ENCODE peak calls at places on chromosomes 12 and 14, in five cellular contexts. T, Y, W, B and X are unnamed samples.

GRCh38 chr12:124233041-124233836 is 61.7 kb upstream of the RFLNA start:
- DNase-seq in W (no peak), B (no peak), Y (no peak), T (no peak), X (no peak)

GRCh38 chr12:105485321-105485910 is 154.9 kb downstream of the C12orf75 start:
- DNase-seq in T (peak; percentile 68), Y (peak; percentile 58), W (no peak), B (no peak), X (no peak)

GRCh38 chr12:130086777-130087176 is 75.5 kb upstream of the FZD10 start:
- DNase-seq in Y (no peak), W (no peak), T (no peak), B (no peak), X (no peak)

GRCh38 chr12:71297930-71298329 is 140.1 kb upstream of the TSPAN8 start:
- DNase-seq in W (no peak), Y (no peak), T (no peak), B (no peak), X (no peak)

GRCh38 chr12:62250671-62251608 is 9.3 kb upstream of the USP15 start:
- DNase-seq in B (no peak), Y (no peak), W (no peak), T (no peak), X (no peak)

GRCh38 chr14:99572173-99572999 is 31.6 kb downstream of the CCDC85C start:
- DNase-seq in Y (no peak), B (no peak), W (no peak), T (peak; percentile 69), X (no peak)

GRCh38 chr14:24064856-24065255 is 6.5 kb upstream of the CPNE6 start:
- DNase-seq in W (no peak), B (no peak), Y (no peak), T (no peak), X (no peak)

GRCh38 chr12:100254876-100255275 is 12.0 kb downstream of the DEPDC4 start:
- DNase-seq in B (no peak), Y (no peak), T (no peak), W (no peak), X (no peak)

GRCh38 chr14:99751539-99752485 is 41.4 kb upstream of the EML1 start:
- DNase-seq in Y (no peak), B (no peak), T (no peak), W (no peak), X (no peak)

GRCh38 chr12:62294378-62294777 is 34.2 kb downstream of the USP15 start:
- DNase-seq in B (no peak), W (no peak), T (no peak), Y (no peak), X (no peak)

GRCh38 chr14:61696753-61697318 is 1.5 kb downstream of the HIF1A start:
- DNase-seq in W (no peak), Y (no peak), B (no peak), T (no peak), X (no peak)

GRCh38 chr14:71236430-71236829 is 329.2 kb downstream of the PCNX1 start:
- DNase-seq in T (no peak), W (no peak), Y (no peak), B (no peak), X (no peak)

GRCh38 chr14:52481864-52482263 is 70.4 kb downstream of the TXNDC16 start:
- DNase-seq in T (no peak), B (no peak), W (no peak), Y (no peak), X (no peak)

GRCh38 chr12:73274972-73275371 is 1002.8 kb downstream of the TRHDE start:
- DNase-seq in B (no peak), W (no peak), Y (no peak), T (no peak), X (no peak)

GRCh38 chr12:129772463-129773169 is 131.2 kb downstream of the TMEM132D start:
- DNase-seq in Y (no peak), W (no peak), B (no peak), T (no peak), X (no peak)

GRCh38 chr12:113551563-113551962 is 79.9 kb upstream of the LHX5 start:
- DNase-seq in B (no peak), W (no peak), T (no peak), Y (no peak), X (no peak)

GRCh38 chr12:123269395-123269892 is 2.2 kb downstream of the CDK2AP1 start:
- DNase-seq in B (peak; percentile 60), W (peak; percentile 34), Y (no peak), T (peak; percentile 33), X (no peak)

GRCh38 chr12:104569348-104570173 is 112.8 kb downstream of the CHST11 start:
- DNase-seq in W (peak; percentile 51), B (peak; percentile 13), Y (no peak), T (no peak), X (no peak)

GRCh38 chr12:99627459-99627858 is 20.1 kb upstream of the GARIN6 start:
- DNase-seq in T (no peak), B (no peak), Y (no peak), W (no peak), X (no peak)

GRCh38 chr14:26448181-26448855 is 149.5 kb downstream of the NOVA1 start:
- DNase-seq in W (no peak), B (no peak), Y (no peak), T (no peak), X (no peak)

GRCh38 chr14:65211341-65211987 is 109.1 kb upstream of the MAX start:
- DNase-seq in T (no peak), Y (no peak), W (no peak), B (no peak), X (no peak)

GRCh38 chr14:73723411-73723798 is 9.2 kb upstream of the PNMA1 start:
- DNase-seq in Y (no peak), W (no peak), T (no peak), B (no peak), X (no peak)

GRCh38 chr14:33602396-33602795 is 348.5 kb downstream of the EGLN3 start:
- DNase-seq in T (no peak), B (no peak), W (no peak), Y (no peak), X (no peak)

GRCh38 chr14:38721822-38722431 is 381.1 kb downstream of the SEC23A start:
- DNase-seq in B (peak; percentile 89), T (peak; percentile 12), W (no peak), Y (no peak), X (peak; percentile 13)

GRCh38 chr14:79161576-79161975 is 991.4 kb downstream of the NRXN3 start:
- DNase-seq in T (no peak), Y (peak; percentile 49), B (no peak), W (no peak), X (no peak)

GRCh38 chr14:105013150-105013787 is 7.6 kb downstream of the CDCA4 start:
- DNase-seq in T (no peak), B (no peak), Y (no peak), W (no peak), X (no peak)

GRCh38 chr14:95649230-95649629 is 37.0 kb upstream of the TCL1B start:
- DNase-seq in Y (no peak), B (no peak), W (no peak), T (no peak), X (no peak)

GRCh38 chr14:78767436-78767835 is 597.3 kb downstream of the NRXN3 start:
- DNase-seq in W (no peak), T (no peak), B (no peak), Y (no peak), X (no peak)

GRCh38 chr14:59281613-59282012 is 93.1 kb downstream of the DAAM1 start:
- DNase-seq in W (no peak), B (no peak), T (no peak), Y (no peak), X (no peak)

GRCh38 chr12:116233669-116234068 is 43.8 kb downstream of the MED13L start:
- DNase-seq in Y (no peak), B (no peak), T (no peak), W (no peak), X (no peak)

GRCh38 chr14:21933681-21934080 is 260.1 kb upstream of the OR4E1 start:
- DNase-seq in T (no peak), B (no peak), Y (no peak), W (peak; percentile 18), X (no peak)

GRCh38 chr12:30044206-30044605 is 260.5 kb upstream of the TMTC1 start:
- DNase-seq in T (no peak), W (no peak), Y (no peak), B (no peak), X (no peak)
- H3K36me3 ChIP-seq in T (no peaks in the 10 kb centered on the region), W (no peaks in the 10 kb centered on the region), Y (no peaks in the 10 kb centered on the region), B (no peaks in the 10 kb centered on the region), X (no peaks in the 10 kb centered on the region)

DNA sequence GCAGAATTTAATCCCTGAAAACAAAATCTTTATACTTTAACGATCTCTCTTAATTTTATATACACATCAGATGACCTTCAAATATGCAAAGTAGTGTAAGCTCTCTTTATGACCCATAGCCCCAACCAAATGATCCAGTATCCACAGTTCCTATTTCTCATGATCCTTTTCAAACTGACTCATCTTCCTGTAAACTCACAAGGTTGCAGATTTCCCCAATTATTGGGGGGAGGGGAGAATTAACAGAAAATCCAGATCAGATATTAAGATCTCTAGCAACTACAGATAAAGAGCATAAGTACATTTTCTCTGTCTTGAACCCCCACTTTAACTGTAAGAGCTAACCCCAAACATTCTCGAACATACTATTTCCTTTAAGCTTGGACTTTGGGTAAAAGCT is 12.5 kb downstream of the GNS start:
- DNase-seq in B (no peak), T (no peak), Y (no peak), W (no peak), X (no peak)
- H3K36me3 ChIP-seq in B (no peaks in the 10 kb centered on the region), T (peaks cover 5% of the 10 kb centered on the region), Y (peaks cover 2% of the 10 kb centered on the region), W (peaks cover 30% of the 10 kb centered on the region), X (peaks cover 19% of the 10 kb centered on the region)

DNA sequence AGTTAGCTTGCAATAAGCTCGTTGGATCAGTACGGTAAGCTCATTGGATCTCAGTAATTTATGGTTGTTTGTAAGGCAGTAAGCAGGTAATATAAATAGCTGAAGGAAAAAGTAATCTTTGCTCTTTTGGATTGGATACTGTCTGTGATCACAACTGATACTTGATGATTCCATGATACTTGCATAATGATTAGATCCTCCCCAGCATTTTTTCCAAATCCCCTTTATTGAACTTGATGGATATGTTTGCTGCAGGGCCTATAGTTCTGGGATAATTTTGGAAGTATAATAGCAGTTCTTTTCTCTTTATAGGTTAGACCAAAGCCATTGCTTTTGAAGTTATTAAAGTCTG is 5.2 kb downstream of the MDM2 start:
- DNase-seq in Y (no peak), W (no peak), T (no peak), B (no peak), X (no peak)
- H3K36me3 ChIP-seq in Y (peaks cover 4% of the 10 kb centered on the region), W (peaks cover 36% of the 10 kb centered on the region), T (no peaks in the 10 kb centered on the region), B (no peaks in the 10 kb centered on the region), X (peaks cover 58% of the 10 kb centered on the region)

GRCh38 chr12:49515266-49515665 is 23.6 kb upstream of the KCNH3 start:
- DNase-seq in Y (no peak), W (no peak), T (no peak), B (no peak), X (peak; percentile 17)

GRCh38 chr12:49521391-49521790 is 17.4 kb upstream of the KCNH3 start:
- DNase-seq in W (no peak), Y (no peak), B (no peak), T (no peak), X (no peak)

GRCh38 chr12:49524660-49525324 is 14.0 kb upstream of the KCNH3 start:
- DNase-seq in B (no peak), Y (no peak), W (no peak), T (no peak), X (no peak)

GRCh38 chr12:49518914-49519573 is 19.8 kb upstream of the KCNH3 start:
- DNase-seq in W (no peak), B (no peak), T (no peak), Y (no peak), X (no peak)

DNA sequence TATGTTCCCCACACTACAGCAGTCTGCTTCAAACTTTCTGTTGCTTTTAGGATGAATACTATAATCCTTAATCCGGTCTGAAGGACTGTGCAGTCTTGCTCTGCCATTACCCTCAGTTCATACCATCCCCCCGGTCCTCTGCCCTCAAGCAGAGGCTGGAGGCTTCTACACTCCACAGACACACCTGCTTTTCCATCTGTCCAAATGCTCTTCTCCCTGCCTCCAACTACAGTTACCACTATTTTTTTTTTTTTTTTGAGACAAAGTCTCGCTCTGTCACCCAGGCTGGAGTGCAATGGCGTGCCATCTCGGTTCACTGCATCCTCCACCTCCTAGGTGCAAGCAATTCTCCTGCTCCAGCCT is 19.3 kb upstream of the KCNH3 start:
- DNase-seq in W (no peak), B (no peak), Y (no peak), T (no peak), X (no peak)
- H3K36me3 ChIP-seq in W (no peaks in the 10 kb centered on the region), B (no peaks in the 10 kb centered on the region), Y (peaks cover 5% of the 10 kb centered on the region), T (no peaks in the 10 kb centered on the region), X (peaks cover 6% of the 10 kb centered on the region)